ENCODE peak calls at places on chromosomes 12 and 14, in seven cellular contexts. B is CD8-positive, alpha-beta T cell; F is gastrocnemius medialis; W is choroid plexus epithelial cell; N is bronchial epithelial cell; Q is colonic mucosa; H is transverse colon. L is an unnamed sample.

GRCh38 chr14:80364816-80365215 is 153.5 kb upstream of the DIO2 start:
- DNase-seq in B (no peak), F (no peak), W (no peak), N (no peak), Q (no peak), H (no peak), L (no peak)

GRCh38 chr12:92737855-92738850 is 35.4 kb downstream of the PLEKHG7 start:
- DNase-seq in B (no peak), F (no peak), W (no peak), N (no peak), Q (no peak), H (no peak), L (no peak)

GRCh38 chr14:100531591-100532121 is 55.6 kb downstream of the BEGAIN start:
- DNase-seq in B (no peak), F (peak), W (no peak), N (no peak), Q (peak), H (no peak), L (no peak)

GRCh38 chr12:69492739-69493138 is 22.6 kb downstream of the FRS2 start:
- DNase-seq in B (no peak), F (no peak), W (no peak), N (no peak), Q (no peak), H (no peak), L (no peak)

GRCh38 chr14:99774526-99775307 is 18.5 kb upstream of the EML1 start:
- DNase-seq in B (no peak), F (no peak), W (peak), N (no peak), Q (no peak), H (peak), L (peak)

GRCh38 chr12:104219361-104219892 is 3.8 kb downstream of the TXNRD1 start:
- DNase-seq in B (no peak), F (no peak), W (peak), N (peak), Q (no peak), H (no peak), L (peak)

GRCh38 chr12:87231818-87232217 is 797.4 kb downstream of the C12orf50 start:
- DNase-seq in B (no peak), F (no peak), W (no peak), N (peak), Q (no peak), H (no peak), L (no peak)

GRCh38 chr14:60250318-60251035 is 1.5 kb downstream of the PPM1A start:
- DNase-seq in B (no peak), F (peak), W (peak), N (peak), Q (peak), H (peak), L (no peak)

GRCh38 chr12:40622246-40622838 is 69.9 kb upstream of the CNTN1 start:
- DNase-seq in B (no peak), F (no peak), W (peak), N (peak), Q (peak), H (peak), L (peak)

GRCh38 chr12:131892711-131893604 is 1.5 kb upstream of the ULK1 start:
- DNase-seq in B (no peak), F (no peak), W (no peak), N (no peak), Q (no peak), H (no peak), L (no peak)

GRCh38 chr12:114685320-114685781 is 1.4 kb upstream of the TBX3 start:
- DNase-seq in B (no peak), F (no peak), W (no peak), N (no peak), Q (no peak), H (no peak), L (no peak)

GRCh38 chr12:114687802-114688201 is 3.8 kb upstream of the TBX3 start:
- DNase-seq in B (no peak), F (no peak), W (no peak), N (no peak), Q (no peak), H (no peak), L (no peak)

GRCh38 chr12:114687269-114687605 is 3.3 kb upstream of the TBX3 start:
- DNase-seq in B (no peak), F (no peak), W (no peak), N (no peak), Q (no peak), H (no peak), L (no peak)

GRCh38 chr12:114685869-114686268 is 1.9 kb upstream of the TBX3 start:
- DNase-seq in B (no peak), F (no peak), W (no peak), N (no peak), Q (no peak), H (no peak), L (no peak)

DNA sequence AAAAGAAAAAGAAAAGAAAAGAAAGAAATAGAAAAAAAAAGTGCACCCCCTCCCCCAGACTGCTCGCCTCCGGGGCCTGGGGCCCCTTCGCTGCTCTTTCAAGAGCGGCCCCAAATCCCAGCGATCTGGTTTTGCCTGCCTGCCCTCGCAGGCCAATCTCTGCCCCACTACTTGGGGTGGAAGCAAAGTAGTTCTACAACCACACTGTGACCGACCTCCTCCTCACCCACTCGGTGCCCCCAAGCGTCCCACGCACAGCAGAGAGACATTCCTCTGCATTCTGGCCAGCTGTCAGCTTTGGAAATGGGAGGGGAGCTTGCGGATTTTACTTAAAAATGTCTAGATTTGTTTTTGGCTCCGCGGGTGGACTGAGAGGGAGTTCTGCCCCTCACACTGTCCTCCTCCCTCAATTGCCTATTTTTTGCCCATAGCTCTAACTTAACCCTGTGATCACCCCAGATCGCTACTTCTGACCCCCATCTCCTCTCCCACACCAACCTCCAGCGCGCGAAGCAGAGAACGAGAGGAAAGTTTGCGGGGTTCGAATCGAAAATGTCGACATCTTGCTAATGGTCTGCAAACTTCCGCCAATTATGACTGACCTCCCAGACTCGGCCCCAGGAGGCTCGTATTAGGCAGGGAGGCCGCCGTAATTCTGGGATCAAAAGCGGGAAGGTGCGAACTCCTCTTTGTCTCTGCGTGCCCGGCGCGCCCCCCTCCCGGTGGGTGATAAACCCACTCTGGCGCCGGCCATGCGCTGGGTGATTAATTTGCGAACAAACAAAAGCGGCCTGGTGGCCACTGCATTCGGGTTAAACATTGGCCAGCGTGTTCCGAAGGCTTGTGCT is 2.7 kb upstream of the TBX3 start:
- DNase-seq in B (no peak), F (no peak), W (no peak), N (no peak), Q (no peak), H (no peak), L (no peak)
- H3K4me3 ChIP-seq in B (no peak), F (no peak), W (peak), N (no peak), Q (no peak), H (no peak), L (no peak)

DNA sequence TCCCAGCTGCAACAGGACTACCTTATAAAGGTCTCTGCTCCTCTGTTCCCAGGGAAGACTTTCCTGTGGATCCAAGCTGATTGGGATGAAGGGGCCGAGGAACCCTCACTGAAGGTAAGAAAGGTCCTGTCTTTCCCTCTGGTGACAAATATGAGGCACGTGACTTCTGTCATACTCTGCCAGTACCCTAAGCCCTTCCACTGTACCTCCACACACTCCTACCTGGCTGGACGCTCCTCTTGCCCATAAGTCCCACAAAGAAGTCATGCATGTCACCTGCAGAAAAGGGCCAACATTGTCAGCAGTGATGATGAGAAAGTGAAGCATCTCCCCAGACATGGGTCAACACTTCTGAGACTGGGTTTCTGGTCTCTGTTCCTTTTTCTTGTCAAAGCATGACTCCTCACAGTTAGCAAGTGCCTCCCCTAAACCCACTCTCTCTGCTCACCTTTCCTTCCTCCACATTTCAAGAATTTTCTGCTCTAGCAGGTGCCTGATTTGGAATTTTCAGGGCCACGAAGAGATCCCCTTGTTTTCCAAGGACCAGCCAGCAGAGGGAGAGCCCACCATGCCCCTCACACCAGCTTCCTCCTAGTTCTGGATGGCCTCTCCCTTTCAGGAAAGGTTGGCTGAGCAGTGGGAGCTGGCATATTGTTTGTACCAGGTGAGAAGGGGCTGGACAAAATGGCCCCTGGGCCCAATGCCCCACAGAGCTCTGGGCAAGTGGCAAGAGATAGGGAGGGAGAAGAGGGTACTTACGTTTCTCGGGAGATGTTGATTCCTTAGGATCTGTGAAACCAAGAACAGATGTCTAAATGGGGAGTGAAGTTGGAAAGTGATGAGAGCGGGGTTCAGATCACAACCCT is 3.5 kb downstream of the TAC3 start:
- DNase-seq in B (no peak), F (no peak), W (no peak), N (no peak), Q (no peak), H (no peak), L (no peak)
- TF ChIP-seq CTCF in B (no peak), F (no peak), W (peak), N (no peak), Q (no peak), H (no peak), L (no peak)

GRCh38 chr12:105559292-105559691 is 228.8 kb downstream of the C12orf75 start:
- DNase-seq in B (no peak), F (no peak), W (no peak), N (no peak), Q (no peak), H (no peak), L (no peak)

GRCh38 chr12:105561981-105562726 is 231.7 kb downstream of the C12orf75 start:
- DNase-seq in B (no peak), F (peak), W (peak), N (peak), Q (peak), H (peak), L (peak)

GRCh38 chr12:105567061-105567460 is 236.6 kb downstream of the C12orf75 start:
- DNase-seq in B (no peak), F (no peak), W (no peak), N (peak), Q (no peak), H (no peak), L (no peak)

GRCh38 chr12:105562727-105563072 is 232.2 kb downstream of the C12orf75 start:
- DNase-seq in B (no peak), F (no peak), W (no peak), N (peak), Q (peak), H (peak), L (no peak)
- H3K4me3 ChIP-seq in B (no peak), F (peak), W (no peak), N (peak), Q (peak), H (no peak), L (no peak)

GRCh38 chr14:102317564-102318248 is 1.8 kb upstream of the ZNF839 start:
- DNase-seq in B (no peak), F (peak), W (peak), N (peak), Q (peak), H (peak), L (peak)
- TF ChIP-seq CTCF in B (no peak), F (no peak), W (peak), N (no peak), Q (peak), H (no peak), L (no peak)

L was measured in cardiac fibroblast.